ENCODE peak calls at places on chromosomes 5 and 9, in five cellular contexts. L is breast epithelium, U is colonic mucosa, J is brain microvascular endothelial cell, A is GM06990. I is an unnamed sample.

GRCh38 chr5:55570026-55570425 is 35.3 kb upstream of the PLPP1 start:
- DNase-seq in J (peak; percentile 42), U (no peak), L (peak; percentile 41), A (no peak), I (no peak)

GRCh38 chr5:67010684-67011409 is 185.8 kb downstream of the CD180 start:
- DNase-seq in U (no peak), J (peak; percentile 76), L (no peak), A (no peak), I (peak; percentile 79)

GRCh38 chr5:25418978-25419377 is 774.2 kb upstream of the CDH10 start:
- DNase-seq in U (no peak), L (no peak), J (no peak), A (no peak), I (no peak)

GRCh38 chr5:119829341-119829740 is 200.0 kb downstream of the FAM170A start:
- DNase-seq in J (no peak), L (no peak), A (no peak), U (no peak), I (no peak)

GRCh38 chr9:36956908-36957307 is 77.2 kb downstream of the PAX5 start:
- DNase-seq in J (no peak), A (no peak), L (no peak), U (no peak), I (no peak)

GRCh38 chr5:66089384-66089783 is 54.7 kb upstream of the SREK1 start:
- DNase-seq in U (no peak), J (no peak), A (no peak), L (no peak), I (no peak)

GRCh38 chr5:80282054-80282453 is 26.2 kb upstream of the SERINC5 start:
- DNase-seq in L (no peak), A (no peak), J (no peak), U (no peak), I (no peak)

GRCh38 chr5:143205386-143205785 is 198.1 kb downstream of the NR3C1 start:
- DNase-seq in J (peak; percentile 92), A (no peak), L (no peak), U (no peak), I (peak; percentile 71)

GRCh38 chr9:34177906-34178697 is 741 bp upstream of the UBAP1 start:
- DNase-seq in A (no peak), L (no peak), U (no peak), J (no peak), I (no peak)

GRCh38 chr5:181160144-181160754 is 12.9 kb downstream of the OR2V2 start:
- DNase-seq in A (peak; percentile 66), U (no peak), J (peak; percentile 22), L (peak; percentile 65), I (no peak)

GRCh38 chr9:214488-215448 is at the start of gene DOCK8:
- DNase-seq in U (peak; percentile 67), A (peak; percentile 90), L (peak; percentile 52), J (no peak), I (peak; percentile 2)

GRCh38 chr5:164614707-164615106 is 1109.3 kb downstream of the MAT2B start:
- DNase-seq in J (no peak), A (no peak), L (no peak), U (no peak), I (no peak)

GRCh38 chr5:181028032-181028819 is 11.8 kb upstream of the BTNL9 start:
- DNase-seq in A (no peak), J (no peak), U (no peak), L (no peak), I (no peak)

GRCh38 chr9:99509900-99510299 is 287.8 kb downstream of the SEC61B start:
- DNase-seq in U (no peak), A (no peak), L (no peak), J (no peak), I (no peak)

GRCh38 chr9:19618816-19619215 is 170.0 kb downstream of the SLC24A2 start:
- DNase-seq in J (no peak), L (no peak), U (no peak), A (no peak), I (no peak)

GRCh38 chr9:97412628-97413382 is 909 bp downstream of the TDRD7 start:
- DNase-seq in A (no peak), J (no peak), U (peak; percentile 62), L (no peak), I (no peak)

GRCh38 chr9:131048820-131049219 is 39.8 kb downstream of the LAMC3 start:
- DNase-seq in L (no peak), J (no peak), U (no peak), A (no peak), I (no peak)

GRCh38 chr5:157740211-157740610 is 3.3 kb upstream of the LSM11 start:
- DNase-seq in A (no peak), J (no peak), U (no peak), L (no peak), I (no peak)

GRCh38 chr5:38706376-38706775 is 139.4 kb upstream of the OSMR start:
- DNase-seq in L (no peak), U (no peak), J (no peak), A (no peak), I (no peak)

GRCh38 chr5:135569755-135570452 is 8.9 kb downstream of the CXCL14 start:
- DNase-seq in J (peak; percentile 26), A (no peak), U (no peak), L (no peak), I (no peak)

GRCh38 chr5:96752341-96753016 is 55.3 kb downstream of the ERAP1 start:
- DNase-seq in L (no peak), A (no peak), J (peak; percentile 40), U (peak; percentile 64), I (no peak)

GRCh38 chr9:117403403-117403811 is 11.4 kb downstream of the ASTN2 start:
- DNase-seq in U (no peak), L (no peak), A (no peak), J (no peak), I (no peak)

GRCh38 chr5:14928661-14929060 is 57.1 kb upstream of the ANKH start:
- DNase-seq in L (no peak), A (no peak), J (peak; percentile 36), U (no peak), I (no peak)

GRCh38 chr5:138334867-138335447 is 3.1 kb upstream of the FAM53C start:
- DNase-seq in A (no peak), L (no peak), J (no peak), U (no peak), I (no peak)

GRCh38 chr9:93126151-93126781 is 7.8 kb downstream of the NINJ1 start:
- DNase-seq in L (no peak), U (no peak), A (peak; percentile 6), J (no peak), I (no peak)

GRCh38 chr5:62115009-62115408 is 191.0 kb upstream of the KIF2A start:
- DNase-seq in L (no peak), J (no peak), A (no peak), U (no peak), I (no peak)

GRCh38 chr5:60649288-60649917 is 50.6 kb downstream of the DEPDC1B start:
- DNase-seq in U (no peak), L (no peak), A (peak; percentile 37), J (peak; percentile 43), I (peak; percentile 12)

GRCh38 chr9:114486205-114486963 is 18.9 kb downstream of the WHRN start:
- DNase-seq in L (no peak), J (peak; percentile 40), A (no peak), U (no peak), I (no peak)

GRCh38 chr5:61617039-61617438 is 285.0 kb downstream of the ZSWIM6 start:
- DNase-seq in U (no peak), J (no peak), A (no peak), L (no peak), I (no peak)

GRCh38 chr9:106929471-106930198 is 66.7 kb downstream of the ZNF462 start:
- DNase-seq in U (no peak), J (no peak), A (no peak), L (no peak), I (no peak)

GRCh38 chr5:108560581-108560980 is 178.7 kb upstream of the FBXL17 start:
- DNase-seq in L (no peak), U (no peak), J (peak; percentile 38), A (no peak), I (no peak)

GRCh38 chr5:174610968-174611367 is 113.4 kb upstream of the MSX2 start:
- DNase-seq in L (peak; percentile 38), J (no peak), U (no peak), A (no peak), I (no peak)

GRCh38 chr9:91421022-91421765 is 2.4 kb downstream of the NFIL3 start:
- DNase-seq in U (peak; percentile 43), L (no peak), J (peak; percentile 10), A (no peak), I (no peak)

GRCh38 chr9:91421987-91422765 is 1.5 kb downstream of the NFIL3 start:
- DNase-seq in A (no peak), U (peak; percentile 50), J (peak; percentile 36), L (no peak), I (no peak)

GRCh38 chr9:91420471-91421021 is 3.1 kb downstream of the NFIL3 start:
- DNase-seq in J (peak; percentile 12), A (no peak), L (no peak), U (no peak), I (no peak)

GRCh38 chr9:91417602-91418218 is 5.9 kb downstream of the NFIL3 start:
- DNase-seq in J (no peak), A (no peak), L (no peak), U (no peak), I (no peak)

DNA sequence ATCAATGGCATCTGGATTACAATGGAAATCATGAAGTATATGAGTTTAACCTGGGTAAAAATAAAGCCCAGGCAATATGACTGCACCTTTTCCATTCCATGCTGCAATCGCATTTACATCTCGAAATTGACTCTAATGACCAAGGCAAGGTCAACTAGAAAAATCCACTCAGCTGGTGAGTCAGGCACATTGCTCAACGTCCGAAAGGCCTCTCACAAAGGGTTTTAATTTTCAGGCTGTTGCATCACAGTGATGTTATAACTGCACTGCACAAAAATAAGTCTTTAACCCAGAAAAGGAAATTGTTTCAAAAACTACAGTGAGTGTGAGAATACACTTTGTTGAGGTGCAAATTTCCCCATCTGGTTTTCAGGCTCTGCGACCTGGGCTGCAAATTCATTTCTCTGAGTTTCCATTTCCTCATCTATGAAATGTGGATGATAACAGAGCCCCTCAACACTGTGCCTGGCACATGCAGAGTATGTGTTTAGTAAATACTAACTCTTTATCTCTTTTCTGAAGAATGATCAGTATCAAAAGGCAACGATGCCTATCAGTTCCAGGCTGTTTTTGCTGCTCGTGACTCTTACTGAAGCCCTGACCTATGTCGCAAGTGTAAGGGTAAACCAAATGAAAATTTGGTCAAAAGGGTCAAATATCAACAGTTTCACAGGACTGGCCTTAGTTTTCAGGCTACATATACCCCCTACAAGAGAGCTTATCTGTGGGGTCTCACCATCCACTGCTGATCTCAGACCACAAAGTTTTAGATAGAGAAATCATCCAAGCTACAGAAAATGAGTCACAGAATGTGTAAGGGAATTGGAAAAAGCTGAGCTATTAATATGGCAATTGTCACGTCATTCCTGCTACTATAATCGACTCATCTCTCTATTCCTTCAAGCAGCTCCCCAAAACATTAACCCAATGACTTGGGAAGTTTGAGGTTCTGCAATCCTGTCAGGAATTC is 4.1 kb downstream of the NFIL3 start:
- DNase-seq in A (no peak), J (peak; percentile 94), L (peak; percentile 51), U (peak; percentile 57), I (no peak)
- H3K4me3 ChIP-seq in A (no peak overlapping the region), J (peak overlapping the region; percentile 15), L (no peak overlapping the region), U (no peak overlapping the region), I (no peak overlapping the region)

GRCh38 chr9:136949817-136950655 is 2.0 kb upstream of the LCN12 start:
- DNase-seq in J (peak; percentile 81), U (peak; percentile 99), A (peak; percentile 94), L (peak; percentile 94), I (peak; percentile 61)
- TF ChIP-seq CTCF in J (no peak), U (no peak), A (peak; percentile 34), L (peak; percentile 45), I (peak; percentile 28)

GRCh38 chr5:497090-497489 is 27.2 kb downstream of the SLC9A3 start:
- DNase-seq in A (no peak), J (no peak), L (no peak), U (no peak), I (no peak)
- H3K27me3 ChIP-seq in A (no peaks in the 10 kb centered on the region), J (peaks cover 31% of the 10 kb centered on the region), L (peaks cover 76% of the 10 kb centered on the region), U (peaks cover 8% of the 10 kb centered on the region), I (peaks cover 52% of the 10 kb centered on the region)

GRCh38 chr9:72477862-72478564 is 43.4 kb upstream of the TMC1 start:
- DNase-seq in J (peak; percentile 68), L (no peak), A (no peak), U (peak; percentile 64), I (peak; percentile 85)
- H3K4me3 ChIP-seq in J (no peak overlapping the region), L (no peak overlapping the region), A (no peak overlapping the region), U (no peak overlapping the region), I (no peak overlapping the region)

I was measured in kidney epithelial cell.